ENCODE peak calls at places on chromosome 4, in six cellular contexts. E, R, O, V, W and B are unnamed samples.

GRCh38 chr4:118765399-118765798 is 70.5 kb downstream of the SEC24D start:
- DNase-seq in V (no peak), R (no peak), E (no peak), W (peak), O (peak), B (peak)

GRCh38 chr4:26269038-26269437 is 51.8 kb upstream of the RBPJ start:
- DNase-seq in O (no peak), R (no peak), E (no peak), W (no peak), V (no peak), B (no peak)

GRCh38 chr4:145266881-145267280 is 86.5 kb upstream of the OTUD4 start:
- DNase-seq in V (no peak), O (no peak), E (no peak), W (no peak), R (no peak), B (no peak)

GRCh38 chr4:155809835-155810234 is 51.0 kb downstream of the GUCY1B1 start:
- DNase-seq in E (peak), O (peak), R (no peak), V (no peak), W (peak), B (no peak)

GRCh38 chr4:124337874-124338273 is 374.7 kb downstream of the ANKRD50 start:
- DNase-seq in W (no peak), O (peak), V (no peak), E (no peak), R (no peak), B (no peak)

GRCh38 chr4:86498560-86499166 is 95.5 kb upstream of the PTPN13 start:
- DNase-seq in O (peak), V (no peak), E (no peak), W (peak), R (no peak), B (no peak)

GRCh38 chr4:164438321-164438720 is 315.6 kb upstream of the SMIM31 start:
- DNase-seq in V (no peak), W (no peak), E (no peak), O (peak), R (no peak), B (no peak)

GRCh38 chr4:94827481-94828110 is 69.8 kb downstream of the BMPR1B start:
- DNase-seq in O (peak), W (no peak), V (no peak), E (no peak), R (no peak), B (no peak)

GRCh38 chr4:118410143-118410542 is 57.3 kb upstream of the PRSS12 start:
- DNase-seq in O (peak), W (peak), E (no peak), V (no peak), R (no peak), B (no peak)

GRCh38 chr4:185344743-185345538 is 50.8 kb downstream of the LRP2BP start:
- DNase-seq in W (no peak), V (no peak), R (no peak), O (no peak), E (no peak), B (no peak)

GRCh38 chr4:152277333-152277732 is 258.6 kb downstream of the FBXW7 start:
- DNase-seq in O (no peak), W (no peak), R (no peak), E (no peak), V (no peak), B (no peak)

DNA sequence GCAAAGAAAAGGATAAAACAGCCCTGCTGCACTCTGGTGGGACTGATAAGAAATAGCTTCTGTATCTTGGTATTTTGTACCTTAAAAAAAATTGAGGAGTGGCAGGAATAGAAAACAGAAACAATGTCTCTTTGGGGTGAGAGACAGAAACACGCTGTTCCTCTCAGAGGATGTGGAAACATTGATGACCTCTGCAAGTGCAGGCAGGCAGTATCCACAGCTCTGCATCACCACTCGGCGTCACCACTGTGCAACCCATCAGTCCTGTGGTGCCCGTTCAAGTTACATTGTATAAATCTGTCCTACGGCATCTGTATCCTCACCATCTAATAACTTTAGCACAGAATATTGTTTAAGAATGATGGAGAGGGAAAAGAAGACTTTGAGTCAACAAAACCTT is 152.4 kb upstream of the SPRY1 start:
- DNase-seq in O (peak), E (no peak), R (peak), V (no peak), W (no peak), B (no peak)
- TF ChIP-seq CTCF in O (no peak), E (no peak), R (no peak), V (no peak), W (peak), B (no peak)

DNA sequence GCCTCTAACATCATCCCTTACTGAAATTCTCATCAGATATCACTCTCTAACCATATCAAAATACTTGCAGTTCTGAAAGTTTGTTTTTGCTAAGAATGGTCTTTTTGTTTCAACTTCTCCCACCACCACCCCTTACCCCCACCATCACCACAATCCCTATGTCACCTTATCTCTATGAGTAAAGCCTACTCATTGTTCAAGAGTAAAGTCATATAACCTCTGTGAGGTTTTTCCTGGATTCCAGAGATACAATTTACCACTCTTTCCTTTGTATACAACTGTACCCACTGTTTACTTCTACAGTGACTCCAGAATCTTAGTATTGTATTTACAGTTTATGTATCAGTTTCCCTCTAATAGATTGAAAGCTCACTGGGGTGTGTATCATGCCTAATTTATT is 158.0 kb upstream of the PCDH10 start:
- DNase-seq in R (no peak), E (no peak), W (no peak), V (no peak), O (no peak), B (no peak)
- TF ChIP-seq CTCF in R (no peak), E (no peak), W (no peak), V (no peak), O (no peak), B (no peak)

GRCh38 chr4:51840791-51841190 is 2.2 kb upstream of the DCUN1D4 start:
- DNase-seq in V (no peak), E (no peak), R (no peak), O (no peak), W (no peak), B (no peak)

GRCh38 chr4:51844157-51845054 is 1.5 kb downstream of the DCUN1D4 start:
- DNase-seq in O (peak), R (peak), E (peak), V (peak), W (peak), B (peak)

GRCh38 chr4:51843309-51844156 is 580 bp downstream of the DCUN1D4 start:
- DNase-seq in E (peak), R (peak), W (peak), V (peak), O (peak), B (no peak)

GRCh38 chr4:51842167-51842553 is 793 bp upstream of the DCUN1D4 start:
- DNase-seq in R (no peak), W (no peak), V (no peak), O (peak), E (peak), B (no peak)

DNA sequence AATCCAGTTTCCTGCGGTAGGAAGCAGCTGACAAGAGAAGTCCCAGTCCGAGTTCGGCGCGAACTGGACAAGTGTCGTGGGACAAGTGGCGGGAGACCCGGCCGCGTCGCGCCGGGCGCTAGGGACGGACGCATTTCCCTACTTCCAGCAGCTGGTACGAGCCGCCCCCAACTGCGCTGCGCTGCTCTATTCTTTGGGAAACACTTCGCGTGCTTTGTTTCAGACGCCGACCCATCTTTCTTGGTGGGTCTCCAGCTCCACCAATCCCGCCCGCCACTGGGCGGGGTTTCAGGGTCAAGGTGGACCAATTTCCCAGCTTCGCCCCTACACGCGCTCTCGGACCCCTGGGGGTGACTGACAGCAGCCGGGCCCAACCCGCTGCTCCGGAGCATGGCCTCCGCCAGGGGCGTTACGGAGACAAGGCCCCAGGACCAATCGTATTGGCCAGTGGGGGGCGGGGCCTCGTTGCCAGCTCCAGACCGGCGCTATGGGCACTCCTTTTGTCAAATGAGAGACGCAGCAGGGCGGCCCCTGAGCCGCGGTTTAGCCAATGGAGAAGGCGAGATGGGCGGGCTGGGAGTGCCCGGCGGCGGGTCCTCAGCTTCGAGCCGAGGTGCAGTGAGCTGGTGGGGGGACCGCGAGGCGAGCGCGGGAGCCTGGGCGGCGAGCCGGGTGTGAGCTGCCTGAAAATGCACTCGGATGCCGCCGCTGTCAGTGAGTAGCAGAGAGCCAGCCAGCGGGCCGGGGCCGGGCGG is at the start of gene DCUN1D4:
- DNase-seq in R (peak), E (peak), V (peak), W (peak), O (peak), B (peak)
- TF ChIP-seq CTCF in R (peak), E (no peak), V (peak), W (peak), O (peak), B (no peak)

GRCh38 chr4:1243451-1244080 is 5.4 kb downstream of the CTBP1 start:
- DNase-seq in O (peak), E (peak), W (no peak), R (no peak), V (no peak), B (peak)
- TF ChIP-seq CTCF in O (no peak), E (no peak), W (no peak), R (no peak), V (no peak), B (no peak)

GRCh38 chr4:102416765-102417164 is 71.5 kb upstream of the SLC39A8 start:
- DNase-seq in R (no peak), O (no peak), E (no peak), V (no peak), W (no peak), B (no peak)

GRCh38 chr4:102422843-102423242 is 77.6 kb upstream of the SLC39A8 start:
- DNase-seq in W (no peak), V (no peak), E (no peak), R (no peak), O (no peak), B (no peak)

GRCh38 chr4:102423375-102423774 is 77.8 kb upstream of the NFKB1 start:
- DNase-seq in O (no peak), W (no peak), V (no peak), E (no peak), R (no peak), B (no peak)

DNA sequence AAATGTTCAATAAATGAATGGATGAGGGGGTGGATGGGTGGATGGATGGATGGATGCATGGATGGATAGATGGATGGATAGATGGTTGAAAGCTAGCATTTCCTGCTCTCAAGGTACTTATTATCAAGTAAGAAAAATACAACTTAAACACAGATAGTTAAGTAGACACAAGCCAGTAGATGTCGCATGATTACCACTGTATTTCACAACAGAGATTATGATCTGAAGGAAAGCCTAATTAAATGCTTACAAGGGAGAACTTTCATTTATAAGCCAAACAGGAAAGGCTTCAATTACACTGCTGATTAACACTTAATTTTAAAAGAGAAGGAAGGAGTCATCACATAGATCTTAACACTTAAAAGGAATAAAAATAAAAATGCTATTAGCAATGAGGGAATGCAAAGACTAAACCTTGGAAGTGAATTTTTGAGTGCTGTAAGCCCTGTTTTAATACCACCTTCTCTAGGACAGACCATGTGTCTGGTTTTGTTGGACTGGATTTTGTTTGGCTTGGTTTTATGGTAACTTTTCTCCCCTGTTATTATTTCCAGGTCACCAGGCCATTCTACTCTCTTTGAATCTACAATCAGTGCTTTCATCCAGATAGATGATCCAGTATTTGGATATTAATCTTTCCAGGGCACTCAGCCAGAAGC is 75.4 kb upstream of the SLC39A8 start:
- DNase-seq in E (no peak), R (no peak), W (no peak), O (peak), V (no peak), B (no peak)
- TF ChIP-seq CTCF in E (no peak), R (no peak), W (peak), O (peak), V (no peak), B (peak)

DNA sequence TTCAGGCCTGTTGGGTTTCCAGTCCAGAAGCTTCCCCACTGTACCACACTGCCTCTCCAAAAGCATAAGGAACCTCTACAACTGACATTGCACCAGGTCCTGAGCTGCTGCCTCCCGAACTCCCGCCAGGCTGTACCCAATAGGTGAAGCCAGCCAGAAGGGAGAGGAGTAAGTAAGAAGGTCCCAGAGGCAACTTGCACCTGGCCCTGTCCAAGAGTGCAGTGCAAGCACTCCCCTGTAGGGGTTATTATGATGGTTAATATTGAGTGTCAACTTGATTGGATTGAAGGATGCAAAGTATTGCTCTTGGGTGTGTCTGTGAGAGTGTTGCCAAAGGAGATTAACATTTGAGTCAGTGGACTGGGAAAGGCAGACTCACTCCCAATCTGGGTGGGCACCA is 879.3 kb upstream of the SLIT2 start:
- DNase-seq in E (no peak), R (no peak), O (no peak), W (no peak), V (no peak), B (no peak)
- TF ChIP-seq CTCF in E (no peak), R (no peak), O (no peak), W (no peak), V (no peak), B (no peak)